ENCODE peak calls at places on chromosome 15, in four cellular contexts. F is nephron progenitor cell, J is heart right ventricle, Z is BJ. Y is an unnamed sample.

GRCh38 chr15:46848704-46849103 is 868.6 kb upstream of the SEMA6D start:
- DNase-seq in F (no peak), J (no peak), Z (no peak), Y (no peak)

GRCh38 chr15:36601497-36601932 is 22.1 kb downstream of the CDIN1 start:
- DNase-seq in F (no peak), J (peak; percentile 77), Z (peak; percentile 52), Y (no peak)

GRCh38 chr15:44810237-44810636 is 73.9 kb downstream of the TRIM69 start:
- DNase-seq in F (no peak), J (no peak), Z (no peak), Y (no peak)

GRCh38 chr15:99014803-99015676 is 7.4 kb upstream of the PGPEP1L start:
- DNase-seq in F (peak; percentile 86), J (peak; percentile 32), Z (peak; percentile 11), Y (peak; percentile 62)

GRCh38 chr15:77702211-77702957 is 69.7 kb upstream of the LINGO1 start:
- DNase-seq in F (peak; percentile 88), J (peak; percentile 19), Z (no peak), Y (peak; percentile 70)

GRCh38 chr15:72994778-72995177 is 57.5 kb upstream of the NEO1 start:
- DNase-seq in F (no peak), J (no peak), Z (no peak), Y (no peak)

GRCh38 chr15:96457852-96458251 is 127.4 kb downstream of the NR2F2 start:
- DNase-seq in F (no peak), J (no peak), Z (no peak), Y (no peak)

GRCh38 chr15:92166751-92167412 is 226.8 kb upstream of the ST8SIA2 start:
- DNase-seq in F (no peak), J (peak; percentile 64), Z (no peak), Y (no peak)

GRCh38 chr15:92906038-92906437 is 5.9 kb downstream of the CHD2 start:
- DNase-seq in F (no peak), J (no peak), Z (no peak), Y (no peak)

GRCh38 chr15:64096486-64097431 is 977 bp downstream of the SNX1 start:
- DNase-seq in F (no peak), J (no peak), Z (no peak), Y (no peak)
- TF ChIP-seq CTCF in F (no peak), J (peak; percentile 9), Z (peak; percentile 32), Y (no peak)

GRCh38 chr15:58212909-58213526 is 74.8 kb downstream of the AQP9 start:
- DNase-seq in F (no peak), J (no peak), Z (no peak), Y (peak; percentile 39)
- TF ChIP-seq CTCF in F (peak; percentile 53), J (peak; percentile 53), Z (peak; percentile 75), Y (peak; percentile 69)

DNA sequence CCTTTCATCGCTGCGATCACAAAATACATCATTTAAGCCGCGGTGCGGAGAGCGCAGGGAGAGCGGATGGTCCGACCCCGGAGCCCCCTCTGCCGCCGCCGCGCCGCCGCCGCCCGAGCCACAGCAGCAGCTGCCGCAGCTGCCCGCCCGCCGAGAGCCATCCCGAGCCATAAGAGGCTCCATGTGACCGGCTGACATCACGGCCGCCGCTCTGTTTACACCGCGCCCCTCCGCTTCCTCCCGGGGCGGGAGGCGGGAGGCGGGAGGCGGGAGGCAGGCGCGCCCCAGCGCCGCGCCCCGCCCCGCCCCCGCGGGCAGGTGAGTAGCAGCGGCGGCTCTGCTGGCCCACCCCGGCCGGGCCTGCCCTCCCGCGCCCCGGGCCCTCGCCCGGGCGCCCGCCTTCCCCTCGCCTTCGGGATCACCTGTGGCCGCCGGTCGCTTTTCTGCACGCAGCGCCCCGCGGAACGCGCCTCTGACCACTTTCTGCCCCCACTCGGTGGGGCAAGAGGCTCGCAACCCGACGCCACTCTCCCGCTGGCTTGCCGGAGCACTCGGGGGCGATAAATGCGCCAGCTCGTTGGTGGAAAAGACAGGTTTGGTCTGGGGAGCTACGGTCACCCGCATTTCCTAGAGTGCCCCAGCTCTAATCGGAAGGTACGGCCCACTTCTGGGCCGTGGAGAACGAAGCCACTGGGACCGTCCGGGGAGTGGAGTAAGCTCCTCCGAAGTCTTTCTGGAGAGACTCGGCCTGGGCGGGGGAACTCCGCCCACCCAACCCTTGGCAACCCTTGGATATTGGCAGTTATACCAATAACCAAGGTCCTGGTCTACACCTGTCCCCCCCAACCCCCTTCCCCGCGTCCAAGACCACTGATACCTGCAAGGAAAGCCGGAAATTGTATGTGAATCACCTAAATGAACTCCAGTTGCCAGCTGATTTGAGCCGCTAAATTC is 113.7 kb upstream of the ICE2 start:
- DNase-seq in F (peak; percentile 88), J (peak; percentile 88), Z (no peak), Y (peak; percentile 73)
- TF ChIP-seq CTCF in F (no peak), J (peak; percentile 23), Z (peak; percentile 18), Y (peak; percentile 15)

GRCh38 chr15:34436956-34437442 is 609 bp downstream of the GOLGA8A start:
- DNase-seq in F (peak; percentile 67), J (peak; percentile 19), Z (no peak), Y (peak; percentile 57)
- TF ChIP-seq CTCF in F (no peak), J (peak; percentile 24), Z (no peak), Y (no peak)

DNA sequence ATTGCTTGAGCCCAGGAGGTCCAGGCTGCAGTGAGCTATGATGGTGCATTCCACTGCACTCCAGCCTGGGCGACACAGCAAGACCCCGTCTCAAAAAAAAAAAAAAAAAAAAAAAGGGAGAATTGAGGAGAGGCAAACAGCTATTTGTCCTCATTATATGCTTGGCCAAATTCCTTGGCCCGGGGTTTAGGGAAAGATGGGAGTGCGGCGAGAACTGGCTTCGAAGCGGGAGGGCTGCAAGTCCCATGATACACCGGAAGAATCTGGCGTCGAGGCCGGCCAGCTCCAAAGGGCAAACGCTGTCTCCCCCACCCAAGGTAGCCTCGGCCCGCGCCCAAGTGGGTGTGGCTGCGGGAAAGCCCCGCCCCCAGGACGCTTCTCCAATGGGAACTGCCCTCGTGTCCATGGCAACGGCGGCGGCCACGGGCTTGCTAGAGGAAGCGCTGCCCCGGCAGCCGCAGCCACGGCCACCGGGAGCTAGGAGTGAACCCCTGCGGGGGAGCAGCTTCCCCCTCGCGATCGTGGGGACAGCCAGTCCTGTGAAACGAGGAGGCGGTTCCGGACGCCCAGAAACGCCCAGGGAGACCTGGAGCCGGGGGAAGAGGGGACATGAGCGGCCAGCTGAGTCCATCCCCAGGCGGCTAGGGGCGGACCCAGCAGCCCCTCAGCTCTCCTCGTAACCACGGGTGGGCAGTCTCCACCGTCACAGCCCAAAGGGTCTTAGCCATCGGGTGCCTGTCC is at the start of gene TTLL13:
- DNase-seq in F (peak; percentile 100), J (peak; percentile 94), Z (no peak), Y (peak; percentile 98)
- TF ChIP-seq CTCF in F (no peak), J (no peak), Z (no peak), Y (no peak)

GRCh38 chr15:63502843-63503738 is 1.3 kb upstream of the USP3 start:
- DNase-seq in F (peak; percentile 48), J (peak; percentile 86), Z (peak; percentile 76), Y (peak; percentile 76)

GRCh38 chr15:63503739-63504246 is 600 bp upstream of the USP3 start:
- DNase-seq in F (peak; percentile 23), J (peak; percentile 73), Z (no peak), Y (peak; percentile 34)

GRCh38 chr15:63505842-63506222 is 1.4 kb downstream of the USP3 start:
- DNase-seq in F (no peak), J (no peak), Z (no peak), Y (no peak)

GRCh38 chr15:63504979-63505841 is 817 bp downstream of the USP3 start:
- DNase-seq in F (peak; percentile 71), J (peak; percentile 42), Z (no peak), Y (peak; percentile 50)

GRCh38 chr15:63504247-63504978 is at the start of gene USP3:
- DNase-seq in F (peak; percentile 94), J (peak; percentile 94), Z (peak; percentile 48), Y (peak; percentile 96)
- TF ChIP-seq CTCF in F (peak; percentile 38), J (peak; percentile 63), Z (peak; percentile 26), Y (peak; percentile 54)

DNA sequence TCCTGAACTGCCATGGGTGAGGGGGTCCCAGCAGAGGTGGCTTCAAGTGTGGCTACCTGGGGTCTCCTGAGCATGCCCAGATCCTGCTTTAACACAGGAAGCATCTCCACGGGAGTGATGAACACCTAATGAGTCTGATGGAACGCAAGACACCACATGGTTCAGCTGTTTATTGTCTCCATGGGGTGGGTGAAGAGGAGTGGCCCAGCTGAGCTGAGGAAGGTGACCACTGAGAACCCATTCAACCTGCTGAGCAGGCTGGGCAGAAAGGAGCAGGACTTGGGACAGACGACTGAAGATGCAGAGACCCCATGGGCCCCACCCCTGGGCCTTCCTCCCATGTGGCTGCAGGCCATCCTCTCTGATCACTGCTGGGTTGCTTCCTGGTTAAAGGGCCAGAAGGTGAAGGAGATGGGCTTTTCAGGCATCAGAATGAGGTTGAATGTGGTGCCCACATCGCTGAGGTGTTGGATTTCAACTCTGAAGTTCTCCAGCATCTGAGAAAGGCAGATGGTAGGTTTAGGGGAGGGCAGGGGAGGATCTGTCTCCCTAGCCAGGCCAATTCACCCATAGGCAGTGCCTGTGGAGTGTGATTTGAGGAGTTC is 29.7 kb downstream of the CYP11A1 start:
- DNase-seq in F (no peak), J (no peak), Z (no peak), Y (no peak)
- TF ChIP-seq CTCF in F (no peak), J (no peak), Z (no peak), Y (no peak)

GRCh38 chr15:65916041-65916663 is 46.9 kb downstream of the RAB11A start:
- DNase-seq in F (no peak), J (no peak), Z (no peak), Y (no peak)
- TF ChIP-seq CTCF in F (no peak), J (no peak), Z (no peak), Y (no peak)

GRCh38 chr15:65334586-65335231 is 30.2 kb downstream of the RNU5B-1 start:
- DNase-seq in F (peak; percentile 36), J (no peak), Z (no peak), Y (peak; percentile 55)

GRCh38 chr15:65335278-65336055 is 31.0 kb downstream of the RNU5B-1 start:
- DNase-seq in F (no peak), J (no peak), Z (no peak), Y (no peak)

GRCh38 chr15:65337436-65338070 is 33.1 kb downstream of the RNU5B-1 start:
- DNase-seq in F (peak; percentile 32), J (no peak), Z (no peak), Y (no peak)

GRCh38 chr15:65336767-65337435 is 32.4 kb downstream of the RNU5B-1 start:
- DNase-seq in F (peak; percentile 53), J (no peak), Z (no peak), Y (no peak)

GRCh38 chr15:65336369-65336766 is 31.9 kb downstream of the RNU5B-1 start:
- DNase-seq in F (no peak), J (no peak), Z (no peak), Y (no peak)
- TF ChIP-seq CTCF in F (no peak), J (no peak), Z (no peak), Y (no peak)

GRCh38 chr15:82580713-82581112 is 40.5 kb upstream of the RPS17 start:
- DNase-seq in F (no peak), J (no peak), Z (no peak), Y (no peak)

GRCh38 chr15:82587805-82588204 is 47.5 kb upstream of the RPS17 start:
- DNase-seq in F (no peak), J (no peak), Z (no peak), Y (no peak)

GRCh38 chr15:82585072-82585471 is 44.8 kb upstream of the RPS17 start:
- DNase-seq in F (no peak), J (no peak), Z (peak; percentile 16), Y (no peak)
- TF ChIP-seq CTCF in F (no peak), J (no peak), Z (peak; percentile 14), Y (no peak)